ENCODE peak calls at places on chromosomes 12 and 14, in six cellular contexts. V, O, F, K, G and J are unnamed samples.

GRCh38 chr12:10012630-10013330 is 2.4 kb downstream of the CLEC12B start:
- DNase-seq in V (no peak), O (no peak), F (no peak), K (no peak), G (no peak), J (no peak)

GRCh38 chr14:89618821-89619551 is 202.0 kb upstream of the FOXN3 start:
- DNase-seq in V (peak; percentile 88), O (peak; percentile 52), F (peak; percentile 67), K (peak; percentile 90), G (peak; percentile 40), J (peak; percentile 55)

GRCh38 chr12:42893802-42894201 is 304.3 kb upstream of the PRICKLE1 start:
- DNase-seq in V (no peak), O (no peak), F (no peak), K (no peak), G (no peak), J (no peak)

GRCh38 chr12:52650520-52651081 is 1.4 kb downstream of the KRT2 start:
- DNase-seq in V (no peak), O (no peak), F (no peak), K (no peak), G (peak; percentile 41), J (no peak)

GRCh38 chr14:35374273-35374681 is 30.3 kb downstream of the NFKBIA start:
- DNase-seq in V (no peak), O (no peak), F (no peak), K (no peak), G (peak; percentile 39), J (peak; percentile 84)

GRCh38 chr14:92362781-92363235 is 39.8 kb downstream of the SLC24A4 start:
- DNase-seq in V (no peak), O (no peak), F (no peak), K (no peak), G (peak; percentile 58), J (no peak)

GRCh38 chr12:82055391-82055790 is 296.2 kb upstream of the PPFIA2 start:
- DNase-seq in V (no peak), O (no peak), F (no peak), K (no peak), G (no peak), J (no peak)

GRCh38 chr12:110339184-110339952 is 58.3 kb downstream of the ATP2A2 start:
- DNase-seq in V (no peak), O (no peak), F (no peak), K (no peak), G (no peak), J (no peak)

GRCh38 chr12:53952335-53952694 is 2.4 kb upstream of the HOXC12 start:
- DNase-seq in V (no peak), O (no peak), F (no peak), K (no peak), G (no peak), J (no peak)

GRCh38 chr14:75150150-75150549 is 23.3 kb upstream of the NEK9 start:
- DNase-seq in V (no peak), O (no peak), F (no peak), K (no peak), G (no peak), J (no peak)

GRCh38 chr12:123958462-123958861 is 14.2 kb downstream of the CCDC92 start:
- DNase-seq in V (peak; percentile 64), O (no peak), F (no peak), K (no peak), G (no peak), J (no peak)

GRCh38 chr14:66069830-66070541 is 416.2 kb upstream of the CCDC196 start:
- DNase-seq in V (no peak), O (no peak), F (no peak), K (no peak), G (no peak), J (no peak)

GRCh38 chr14:95458459-95458858 is 58.0 kb downstream of the SYNE3 start:
- DNase-seq in V (no peak), O (no peak), F (no peak), K (no peak), G (no peak), J (no peak)

GRCh38 chr12:109461049-109461845 is 15.9 kb downstream of the KCTD10 start:
- DNase-seq in V (no peak), O (no peak), F (no peak), K (no peak), G (peak; percentile 41), J (peak; percentile 55)

GRCh38 chr14:57046175-57046574 is 222.5 kb downstream of the EXOC5 start:
- DNase-seq in V (no peak), O (no peak), F (no peak), K (no peak), G (no peak), J (no peak)

GRCh38 chr14:71855399-71856036 is 76.7 kb upstream of the RGS6 start:
- DNase-seq in V (peak; percentile 74), O (peak; percentile 10), F (peak; percentile 66), K (peak; percentile 35), G (peak; percentile 56), J (peak; percentile 75)

GRCh38 chr14:74892745-74893144 is 11.0 kb downstream of the DLST start:
- DNase-seq in V (no peak), O (no peak), F (no peak), K (no peak), G (no peak), J (no peak)

GRCh38 chr14:99574099-99574880 is 29.7 kb downstream of the CCDC85C start:
- DNase-seq in V (peak; percentile 64), O (no peak), F (no peak), K (no peak), G (peak; percentile 90), J (peak; percentile 69)

GRCh38 chr12:119791453-119791852 is 85.7 kb downstream of the CIT start:
- DNase-seq in V (no peak), O (no peak), F (no peak), K (no peak), G (no peak), J (no peak)

GRCh38 chr14:90275820-90276219 is 19.5 kb downstream of the PSMC1 start:
- DNase-seq in V (no peak), O (no peak), F (no peak), K (peak; percentile 15), G (no peak), J (no peak)

GRCh38 chr12:9364224-9365176 is 156.3 kb upstream of the PZP start:
- DNase-seq in V (no peak), O (peak; percentile 30), F (no peak), K (peak; percentile 92), G (peak; percentile 52), J (no peak)

GRCh38 chr14:31941487-31941886 is 135.6 kb upstream of the ARHGAP5 start:
- DNase-seq in V (no peak), O (no peak), F (no peak), K (no peak), G (no peak), J (no peak)

GRCh38 chr12:75850751-75851462 is 180.7 kb downstream of the PHLDA1 start:
- DNase-seq in V (no peak), O (no peak), F (peak; percentile 71), K (no peak), G (no peak), J (no peak)

GRCh38 chr14:31205681-31206535 is 1.7 kb downstream of the HECTD1 start:
- DNase-seq in V (no peak), O (no peak), F (no peak), K (peak; percentile 58), G (peak; percentile 26), J (no peak)

GRCh38 chr14:73461478-73462077 is 3.2 kb upstream of the NUMB start:
- DNase-seq in V (no peak), O (no peak), F (no peak), K (no peak), G (peak; percentile 9), J (peak; percentile 13)

GRCh38 chr12:32586390-32586789 is 92.7 kb upstream of the DNM1L start:
- DNase-seq in V (no peak), O (no peak), F (no peak), K (no peak), G (peak; percentile 32), J (no peak)

GRCh38 chr14:22549981-22550670 is 38.9 kb downstream of the DAD1 start:
- DNase-seq in V (no peak), O (peak; percentile 76), F (no peak), K (peak; percentile 90), G (no peak), J (no peak)

GRCh38 chr14:95233702-95234241 is 76.4 kb upstream of the DICER1 start:
- DNase-seq in V (peak; percentile 73), O (no peak), F (no peak), K (no peak), G (no peak), J (no peak)

GRCh38 chr12:3745152-3745551 is 7.8 kb downstream of the CRACR2A start:
- DNase-seq in V (no peak), O (no peak), F (no peak), K (peak; percentile 35), G (no peak), J (no peak)

GRCh38 chr12:108833355-108833733 is 24.0 kb downstream of the SSH1 start:
- DNase-seq in V (peak; percentile 59), O (no peak), F (no peak), K (no peak), G (peak; percentile 93), J (no peak)

GRCh38 chr12:44976246-44976645 is 74.7 kb downstream of the DBX2 start:
- DNase-seq in V (no peak), O (no peak), F (no peak), K (no peak), G (no peak), J (no peak)

GRCh38 chr14:60648934-60649814 is at the start of gene SIX1:
- DNase-seq in V (peak; percentile 73), O (no peak), F (peak; percentile 89), K (peak; percentile 73), G (peak; percentile 89), J (peak; percentile 62)

GRCh38 chr14:105894978-105895881 is 368.8 kb downstream of the TMEM121 start:
- DNase-seq in V (peak; percentile 14), O (no peak), F (no peak), K (no peak), G (no peak), J (no peak)

GRCh38 chr12:23719493-23719892 is 230.0 kb downstream of the SOX5 start:
- DNase-seq in V (no peak), O (no peak), F (no peak), K (no peak), G (no peak), J (no peak)

GRCh38 chr12:57521475-57522018 is 1.1 kb upstream of the MBD6 start:
- DNase-seq in V (peak; percentile 62), O (no peak), F (no peak), K (no peak), G (peak; percentile 42), J (no peak)

GRCh38 chr14:104940526-104941150 is 16.0 kb downstream of the PLD4 start:
- DNase-seq in V (no peak), O (no peak), F (no peak), K (no peak), G (no peak), J (no peak)

GRCh38 chr12:26204612-26205289 is 9.4 kb downstream of the SSPN start:
- DNase-seq in V (no peak), O (no peak), F (no peak), K (no peak), G (no peak), J (no peak)

GRCh38 chr12:50537538-50537919 is 32.7 kb downstream of the DIP2B start:
- DNase-seq in V (no peak), O (peak; percentile 46), F (no peak), K (no peak), G (peak; percentile 85), J (no peak)

GRCh38 chr12:78143717-78144116 is 313.0 kb downstream of the NAV3 start:
- DNase-seq in V (no peak), O (no peak), F (no peak), K (no peak), G (no peak), J (no peak)